ENCODE peak calls at places on chromosomes 4 and X, in four cellular contexts. W is T-helper 2 cell, L is progenitor cell of endocrine pancreas, X is tibial artery. Y is an unnamed sample.

GRCh38 chr4:184937745-184938144 is 80.5 kb upstream of the HELT start:
- DNase-seq in W (no peak), L (no peak), X (no peak), Y (no peak)

GRCh38 chr4:2803624-2804448 is 11.0 kb downstream of the SH3BP2 start:
- DNase-seq in W (no peak), L (no peak), X (peak), Y (peak)

GRCh38 chr4:75940692-75941253 is at the start of gene NAAA:
- DNase-seq in W (peak), L (no peak), X (peak), Y (peak)

GRCh38 chr4:41424541-41424940 is 113.4 kb upstream of the LIMCH1 start:
- DNase-seq in W (no peak), L (no peak), X (no peak), Y (no peak)

GRCh38 chr4:20430555-20430954 is 178.8 kb downstream of the SLIT2 start:
- DNase-seq in W (no peak), L (no peak), X (no peak), Y (no peak)

GRCh38 chr4:87560802-87561201 is 31.6 kb upstream of the SPARCL1 start:
- DNase-seq in W (no peak), L (no peak), X (no peak), Y (no peak)

GRCh38 chr4:38856046-38856445 is 571 bp downstream of the TLR6 start:
- DNase-seq in W (no peak), L (no peak), X (no peak), Y (no peak)

GRCh38 chr4:8162625-8163024 is 4.0 kb upstream of the ABLIM2 start:
- DNase-seq in W (no peak), L (no peak), X (no peak), Y (no peak)

GRCh38 chr4:123744664-123745290 is 348.2 kb downstream of the SPRY1 start:
- DNase-seq in W (no peak), L (no peak), X (peak), Y (peak)

GRCh38 chrX:37716502-37717068 is 31.0 kb downstream of the XK start:
- DNase-seq in W (no peak), L (no peak), X (no peak), Y (no peak)

GRCh38 chr4:72701987-72702819 is 133.2 kb upstream of the ADAMTS3 start:
- DNase-seq in W (no peak), L (no peak), X (no peak), Y (no peak)

GRCh38 chrX:85052636-85053343 is 49.1 kb downstream of the APOOL start:
- DNase-seq in W (no peak), L (no peak), X (no peak), Y (no peak)

GRCh38 chr4:107243141-107243779 is 207.1 kb upstream of the DKK2 start:
- DNase-seq in W (no peak), L (no peak), X (no peak), Y (no peak)

GRCh38 chr4:179164642-179165338 is 1722.6 kb upstream of the AGA start:
- DNase-seq in W (no peak), L (no peak), X (no peak), Y (no peak)

GRCh38 chrX:9957743-9958142 is 9.4 kb upstream of the CLDN34 start:
- DNase-seq in W (no peak), L (no peak), X (no peak), Y (no peak)

GRCh38 chr4:98470366-98470765 is 188.0 kb downstream of the TSPAN5 start:
- DNase-seq in W (no peak), L (no peak), X (no peak), Y (no peak)

GRCh38 chrX:39261446-39262147 is 460.3 kb downstream of the MID1IP1 start:
- DNase-seq in W (no peak), L (no peak), X (no peak), Y (no peak)

GRCh38 chrX:155880586-155881157 is 473 bp upstream of the VAMP7 start:
- DNase-seq in W (no peak), L (no peak), X (no peak), Y (no peak)

GRCh38 chr4:101252721-101253120 is 94.6 kb downstream of the PPP3CA start:
- DNase-seq in W (no peak), L (no peak), X (no peak), Y (no peak)

GRCh38 chrX:101219840-101220191 is 230 bp downstream of the DRP2 start:
- DNase-seq in W (no peak), L (no peak), X (no peak), Y (no peak)

GRCh38 chr4:138522366-138522765 is 280.2 kb upstream of the SLC7A11 start:
- DNase-seq in W (no peak), L (no peak), X (no peak), Y (no peak)

GRCh38 chrX:63503541-63503940 is 152.4 kb upstream of the SPIN4 start:
- DNase-seq in W (no peak), L (no peak), X (no peak), Y (no peak)